ENCODE peak calls at places on chromosomes 2 and 18, in five cellular contexts. One of them, this sample, is unnamed.

GRCh38 chr2:218398437-218399390 is 954 bp upstream of the CTDSP1 start:
- DNase-seq in neuronal stem cell: peak
- DNase-seq in SW 1271: no peak
- DNase-seq in Ammon's horn: peak
- DNase-seq in effector CD4-positive, alpha-beta T cell: peak
- DNase-seq in this sample: peak

GRCh38 chr2:65159261-65159660 is 29.4 kb upstream of the RAB1A start:
- DNase-seq in effector CD4-positive, alpha-beta T cell: no peak
- DNase-seq in SW 1271: no peak
- DNase-seq in Ammon's horn: no peak
- DNase-seq in neuronal stem cell: no peak
- DNase-seq in this sample: no peak

GRCh38 chr2:1745171-1746023 is 1.1 kb upstream of the PXDN start:
- DNase-seq in neuronal stem cell: no peak
- DNase-seq in effector CD4-positive, alpha-beta T cell: no peak
- DNase-seq in SW 1271: no peak
- DNase-seq in Ammon's horn: no peak
- DNase-seq in this sample: no peak

GRCh38 chr2:79327460-79327859 is 167.9 kb upstream of the REG3A start:
- DNase-seq in neuronal stem cell: no peak
- DNase-seq in effector CD4-positive, alpha-beta T cell: no peak
- DNase-seq in Ammon's horn: peak
- DNase-seq in SW 1271: no peak
- DNase-seq in this sample: no peak

GRCh38 chr2:18404708-18405107 is 155.7 kb downstream of the RDH14 start:
- DNase-seq in effector CD4-positive, alpha-beta T cell: no peak
- DNase-seq in neuronal stem cell: peak
- DNase-seq in Ammon's horn: no peak
- DNase-seq in SW 1271: no peak
- DNase-seq in this sample: no peak

GRCh38 chr2:45242161-45242741 is 233.0 kb upstream of the SIX2 start:
- DNase-seq in effector CD4-positive, alpha-beta T cell: no peak
- DNase-seq in Ammon's horn: peak
- DNase-seq in SW 1271: no peak
- DNase-seq in neuronal stem cell: no peak
- DNase-seq in this sample: no peak

GRCh38 chr2:236309669-236310029 is 45.4 kb upstream of the ASB18 start:
- DNase-seq in SW 1271: no peak
- DNase-seq in effector CD4-positive, alpha-beta T cell: no peak
- DNase-seq in Ammon's horn: peak
- DNase-seq in neuronal stem cell: peak
- DNase-seq in this sample: no peak

GRCh38 chr2:52416340-52416739 is 1351.3 kb upstream of the CHAC2 start:
- DNase-seq in effector CD4-positive, alpha-beta T cell: no peak
- DNase-seq in neuronal stem cell: no peak
- DNase-seq in SW 1271: no peak
- DNase-seq in Ammon's horn: no peak
- DNase-seq in this sample: no peak

GRCh38 chr2:128809256-128809636 is 490.6 kb upstream of the HS6ST1 start:
- DNase-seq in Ammon's horn: no peak
- DNase-seq in effector CD4-positive, alpha-beta T cell: no peak
- DNase-seq in neuronal stem cell: no peak
- DNase-seq in SW 1271: no peak
- DNase-seq in this sample: no peak

GRCh38 chr2:3516831-3517230 is 2.5 kb downstream of the ADI1 start:
- DNase-seq in effector CD4-positive, alpha-beta T cell: no peak
- DNase-seq in neuronal stem cell: no peak
- DNase-seq in SW 1271: no peak
- DNase-seq in Ammon's horn: no peak
- DNase-seq in this sample: no peak

GRCh38 chr2:64383016-64383588 is 70.9 kb upstream of the LGALSL start:
- DNase-seq in neuronal stem cell: no peak
- DNase-seq in SW 1271: no peak
- DNase-seq in effector CD4-positive, alpha-beta T cell: no peak
- DNase-seq in Ammon's horn: peak
- DNase-seq in this sample: no peak

GRCh38 chr2:96146881-96147592 is 1.8 kb upstream of the DUSP2 start:
- DNase-seq in neuronal stem cell: no peak
- DNase-seq in Ammon's horn: no peak
- DNase-seq in SW 1271: no peak
- DNase-seq in effector CD4-positive, alpha-beta T cell: no peak
- DNase-seq in this sample: no peak

GRCh38 chr2:39247512-39247911 is 3.7 kb upstream of the CDKL4 start:
- DNase-seq in SW 1271: no peak
- DNase-seq in Ammon's horn: no peak
- DNase-seq in neuronal stem cell: no peak
- DNase-seq in effector CD4-positive, alpha-beta T cell: no peak
- DNase-seq in this sample: no peak

GRCh38 chr18:45652703-45653490 is 37.6 kb downstream of the SLC14A2 start:
- DNase-seq in SW 1271: no peak
- DNase-seq in Ammon's horn: no peak
- DNase-seq in effector CD4-positive, alpha-beta T cell: no peak
- DNase-seq in neuronal stem cell: no peak
- DNase-seq in this sample: no peak

GRCh38 chr2:231680284-231680991 is 27.9 kb upstream of the PTMA start:
- DNase-seq in neuronal stem cell: no peak
- DNase-seq in effector CD4-positive, alpha-beta T cell: no peak
- DNase-seq in SW 1271: no peak
- DNase-seq in Ammon's horn: no peak
- DNase-seq in this sample: no peak

GRCh38 chr2:109129356-109129920 is 433 bp downstream of the SH3RF3 start:
- DNase-seq in Ammon's horn: no peak
- DNase-seq in neuronal stem cell: peak
- DNase-seq in SW 1271: no peak
- DNase-seq in effector CD4-positive, alpha-beta T cell: no peak
- DNase-seq in this sample: no peak

GRCh38 chr18:2919600-2919999 is 72.8 kb downstream of the EMILIN2 start:
- DNase-seq in neuronal stem cell: no peak
- DNase-seq in Ammon's horn: no peak
- DNase-seq in SW 1271: no peak
- DNase-seq in effector CD4-positive, alpha-beta T cell: no peak
- DNase-seq in this sample: no peak

This sample was measured in omental fat pad.